ENCODE peak calls at places on chromosomes 12 and 14, in eight cellular contexts. O is uterus, H is Peyer's patch, N is erythroblast, E is body of pancreas, G is heart left ventricle, L is lower leg skin, S is IMR-90. T is an unnamed sample.

GRCh38 chr14:68704736-68705720 is 87.8 kb downstream of the ZFP36L1 start:
- DNase-seq in E (no peak), O (peak; percentile 58), L (peak; percentile 74), N (no peak), S (peak; percentile 44), G (no peak), H (no peak), T (peak; percentile 35)

GRCh38 chr12:57203791-57204190 is 12.8 kb upstream of the NXPH4 start:
- DNase-seq in O (no peak), H (no peak), L (no peak), G (no peak), N (no peak), S (no peak), E (no peak), T (no peak)

GRCh38 chr12:9364224-9365176 is 156.3 kb upstream of the PZP start:
- DNase-seq in E (no peak), G (no peak), S (peak; percentile 70), O (no peak), L (no peak), H (no peak), N (no peak), T (peak; percentile 41)

GRCh38 chr12:2581293-2582045 is 213.3 kb upstream of the FKBP4 start:
- DNase-seq in O (no peak), H (no peak), L (no peak), N (no peak), E (no peak), S (no peak), G (no peak), T (no peak)

GRCh38 chr14:58078068-58078467 is 73.9 kb downstream of the ARMH4 start:
- DNase-seq in G (no peak), H (no peak), E (no peak), S (peak; percentile 84), O (no peak), L (no peak), N (no peak), T (peak; percentile 14)

GRCh38 chr12:1499351-1499750 is 95.0 kb downstream of the FBXL14 start:
- DNase-seq in H (no peak), E (no peak), O (no peak), S (no peak), G (no peak), N (no peak), L (no peak), T (no peak)

GRCh38 chr14:39218171-39218769 is 15.4 kb upstream of the MIA2 start:
- DNase-seq in S (peak; percentile 14), G (no peak), O (no peak), H (no peak), N (no peak), E (no peak), L (no peak), T (no peak)

GRCh38 chr14:99554757-99555531 is 49.1 kb downstream of the CCDC85C start:
- DNase-seq in N (no peak), H (peak; percentile 76), G (peak; percentile 68), S (no peak), O (no peak), L (no peak), E (peak; percentile 93), T (no peak)

GRCh38 chr14:99003646-99004045 is 268.4 kb downstream of the BCL11B start:
- DNase-seq in E (no peak), H (no peak), O (no peak), S (no peak), N (no peak), G (no peak), L (no peak), T (no peak)

GRCh38 chr14:90576581-90576980 is 179.8 kb downstream of the CALM1 start:
- DNase-seq in L (no peak), N (no peak), O (no peak), S (peak; percentile 30), G (no peak), H (no peak), E (no peak), T (no peak)

GRCh38 chr12:113439606-113440030 is 17.4 kb downstream of the SDSL start:
- DNase-seq in O (no peak), G (no peak), N (peak; percentile 15), L (no peak), S (peak; percentile 31), H (no peak), E (peak; percentile 60), T (no peak)

GRCh38 chr12:1809606-1810140 is 10.7 kb upstream of the LRTM2 start:
- DNase-seq in H (no peak), N (peak; percentile 33), L (no peak), G (peak; percentile 20), S (no peak), E (no peak), O (no peak), T (no peak)

GRCh38 chr14:54338696-54339317 is 58.0 kb upstream of the CDKN3 start:
- DNase-seq in S (peak; percentile 57), H (no peak), O (no peak), L (no peak), E (no peak), N (no peak), G (no peak), T (no peak)

GRCh38 chr12:111319600-111320232 is 49.2 kb downstream of the PHETA1 start:
- DNase-seq in O (no peak), L (no peak), N (no peak), G (no peak), S (no peak), H (no peak), E (no peak), T (no peak)

GRCh38 chr12:9647825-9648700 is 21.4 kb upstream of the CLEC2D start:
- DNase-seq in L (peak; percentile 70), S (peak; percentile 69), N (peak; percentile 84), E (peak; percentile 70), H (peak; percentile 88), O (peak; percentile 85), G (peak; percentile 84), T (peak; percentile 73)

GRCh38 chr14:69671365-69672050 is 60.1 kb downstream of the SUSD6 start:
- DNase-seq in H (no peak), S (no peak), N (no peak), O (no peak), L (no peak), G (no peak), E (no peak), T (no peak)

DNA sequence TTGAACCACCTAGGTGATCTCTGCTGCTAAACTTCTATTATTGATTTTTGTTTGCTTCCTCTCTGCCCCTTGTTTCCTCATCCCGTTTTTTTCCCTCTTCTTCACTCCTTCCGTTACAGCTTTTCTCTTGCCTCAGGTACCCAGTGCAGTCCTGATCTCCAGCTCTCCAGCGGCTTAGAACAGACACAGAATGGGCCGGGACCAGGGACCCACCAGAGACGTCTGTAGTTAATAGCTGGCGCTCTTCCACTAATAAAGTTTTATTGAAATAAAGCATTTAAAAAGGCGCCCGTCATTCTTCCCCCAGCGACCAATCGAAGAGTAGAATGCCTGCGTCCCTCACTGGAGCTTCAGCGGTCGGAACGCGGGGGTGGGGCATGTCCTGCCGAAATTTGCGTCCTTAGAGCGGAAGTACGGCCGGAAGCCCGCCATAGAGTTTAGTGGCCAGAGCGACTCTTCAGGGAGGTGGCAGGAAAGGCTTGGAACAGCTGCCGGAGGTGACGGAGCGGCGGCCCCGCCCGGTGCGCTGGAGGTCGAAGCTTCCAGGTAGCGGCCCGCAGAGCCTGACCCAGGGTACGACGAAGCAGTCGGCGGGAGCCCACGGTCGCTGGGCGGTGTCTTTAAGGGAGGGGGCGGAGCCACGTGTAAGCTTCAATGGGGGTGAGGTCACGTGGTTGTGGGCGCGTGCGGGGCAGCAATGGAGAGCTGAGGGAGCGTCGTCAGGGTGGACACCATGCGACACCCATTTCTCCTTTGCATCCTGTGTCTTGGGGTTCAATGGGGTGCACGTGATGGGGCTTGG is at the start of gene COPS7A:
- DNase-seq in L (peak; percentile 98), H (peak; percentile 97), E (peak; percentile 97), G (peak; percentile 99), S (peak; percentile 98), N (peak; percentile 99), O (peak; percentile 97), T (peak; percentile 91)
- TF ChIP-seq POLR2A in L (no peak), H (peak; percentile 58), E (peak; percentile 40), G (no peak), S (peak; percentile 84), N (peak; percentile 88), O (no peak), T (peak; percentile 81)

DNA sequence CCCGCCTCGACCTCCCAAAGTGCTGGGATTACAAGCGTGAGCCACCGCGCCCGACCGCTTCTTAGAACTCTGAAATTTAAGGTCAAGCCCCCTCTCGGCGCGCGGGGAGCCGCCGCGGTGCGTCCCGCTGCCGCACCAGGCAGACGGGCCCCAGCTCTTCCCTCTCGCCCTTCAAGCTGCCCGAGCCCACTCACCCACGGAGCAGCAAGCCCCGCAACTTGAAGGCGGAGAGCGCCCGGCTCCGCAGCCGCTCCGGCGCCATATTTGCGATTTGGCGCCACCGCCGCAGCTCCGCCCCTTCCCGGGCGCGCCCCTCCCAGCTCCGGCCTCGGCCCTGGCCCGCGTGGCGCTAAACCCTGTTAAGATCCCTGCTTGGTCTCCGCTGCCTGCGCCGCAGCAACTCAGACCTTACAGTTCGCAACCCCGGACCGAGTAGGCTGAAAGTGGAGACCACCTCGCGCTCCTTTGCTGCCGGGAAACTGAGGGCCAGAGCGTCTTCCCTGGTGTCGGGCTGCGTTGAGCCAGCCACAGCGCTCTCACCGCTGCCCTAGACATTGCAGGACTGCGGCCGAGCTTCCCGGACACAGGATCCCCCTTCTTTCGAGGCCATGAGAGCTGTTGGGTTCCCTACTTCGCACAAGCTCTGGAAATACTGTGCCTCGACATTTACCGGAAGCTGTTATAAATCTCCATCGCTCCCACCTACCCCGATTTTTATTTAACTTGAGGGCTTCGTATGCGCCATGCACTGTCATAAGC is at the start of gene POLE2:
- DNase-seq in N (peak; percentile 89), O (peak; percentile 74), H (peak; percentile 86), S (peak; percentile 47), L (peak; percentile 28), G (peak; percentile 77), E (peak; percentile 75), T (peak; percentile 25)
- TF ChIP-seq POLR2A in N (peak; percentile 82), O (no peak), H (no peak), S (no peak), L (no peak), G (no peak), E (no peak), T (peak; percentile 48)

DNA sequence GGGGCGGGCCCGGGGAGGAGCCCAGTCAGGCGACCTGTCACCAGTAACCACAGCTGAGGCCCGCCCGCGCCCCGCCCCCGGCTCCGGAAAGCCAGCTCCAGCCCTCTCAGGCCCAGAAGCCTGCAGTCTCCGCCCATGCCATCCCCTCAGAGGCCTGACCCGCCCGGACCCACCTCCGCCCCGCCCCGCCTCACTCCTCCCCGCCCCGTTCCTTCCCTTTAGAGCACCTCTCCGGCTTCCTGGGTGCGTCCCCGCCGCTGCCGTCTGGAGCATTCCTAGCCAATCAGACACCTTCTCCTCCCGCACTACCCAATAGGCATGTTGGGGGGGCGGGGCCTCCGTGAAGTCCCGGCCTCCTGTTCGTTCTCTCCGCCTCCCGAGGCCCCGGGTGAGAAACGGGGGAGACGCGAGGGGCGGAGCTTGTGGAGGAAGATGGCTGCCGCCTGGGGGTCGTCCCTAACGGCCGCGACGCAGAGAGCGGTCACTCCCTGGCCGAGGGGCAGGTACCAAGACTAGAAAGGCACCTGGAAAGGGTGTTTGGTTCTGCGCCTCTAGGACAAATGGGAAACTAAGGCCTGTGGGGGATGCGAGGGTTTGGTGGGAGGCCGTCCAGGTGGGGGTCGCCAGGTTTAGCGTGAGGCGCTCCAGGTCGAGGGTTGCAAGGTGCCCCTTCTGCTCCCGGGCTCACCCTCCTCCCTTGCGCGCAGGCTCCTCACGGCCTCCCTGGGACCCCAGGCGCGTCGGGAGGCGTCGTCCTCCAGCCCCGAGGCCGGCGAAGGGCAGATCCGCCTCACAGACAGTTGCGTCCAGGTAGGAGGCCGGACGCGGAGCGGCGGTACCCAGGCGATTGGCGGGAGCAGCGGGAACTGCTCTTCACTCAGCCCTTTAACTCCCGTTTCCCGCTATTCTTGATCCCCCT is at the start of gene ISCA2:
- DNase-seq in S (peak; percentile 99), O (peak; percentile 99), H (peak; percentile 100), G (peak; percentile 100), L (peak; percentile 100), N (peak; percentile 99), E (peak; percentile 100), T (peak; percentile 83)
- TF ChIP-seq POLR2A in S (peak; percentile 63), O (peak; percentile 68), H (peak; percentile 40), G (no peak), L (no peak), N (peak; percentile 76), E (no peak), T (peak; percentile 57)

GRCh38 chr12:6716874-6717437 is 6.9 kb upstream of the COPS7A start:
- DNase-seq in O (no peak), S (no peak), N (no peak), E (no peak), G (no peak), L (no peak), H (no peak), T (no peak)
- TF ChIP-seq POLR2A in O (no peak), S (no peak), N (no peak), E (no peak), G (no peak), L (no peak), H (no peak), T (no peak)

T was measured in H54.